ENCODE peak calls at places on chromosome 3, in four cellular contexts. S is stimulated activated naive CD4-positive, alpha-beta T cell; Z is head of caudate nucleus; H is mucosa of descending colon. B is an unnamed sample.

GRCh38 chr3:25725810-25726209 is 57.4 kb downstream of the NGLY1 start:
- DNase-seq in S (no peak), Z (no peak), H (no peak), B (no peak)

GRCh38 chr3:172154768-172155649 is 115.6 kb downstream of the FNDC3B start:
- DNase-seq in S (no peak), Z (no peak), H (no peak), B (no peak)

GRCh38 chr3:51722362-51722761 is 15.5 kb downstream of the GRM2 start:
- DNase-seq in S (no peak), Z (no peak), H (no peak), B (no peak)

GRCh38 chr3:47912006-47912504 is 104.2 kb downstream of the MAP4 start:
- DNase-seq in S (no peak), Z (no peak), H (no peak), B (no peak)

GRCh38 chr3:117788086-117788485 is 1078.5 kb downstream of the TUSC7 start:
- DNase-seq in S (no peak), Z (no peak), H (peak), B (no peak)

GRCh38 chr3:155307183-155307582 is 13.7 kb upstream of the STRIT1 start:
- DNase-seq in S (no peak), Z (no peak), H (no peak), B (no peak)

GRCh38 chr3:129035360-129036233 is 25.0 kb upstream of the GP9 start:
- DNase-seq in S (peak), Z (no peak), H (no peak), B (no peak)

GRCh38 chr3:146640955-146641867 is 36.1 kb upstream of the PLSCR5 start:
- DNase-seq in S (peak), Z (no peak), H (peak), B (no peak)

GRCh38 chr3:148136816-148137215 is 560.9 kb upstream of the AGTR1 start:
- DNase-seq in S (no peak), Z (no peak), H (no peak), B (no peak)

GRCh38 chr3:189530822-189531221 is 100.4 kb upstream of the TP63 start:
- DNase-seq in S (no peak), Z (no peak), H (no peak), B (no peak)

GRCh38 chr3:39134305-39134704 is 19.1 kb downstream of the CSRNP1 start:
- DNase-seq in S (no peak), Z (no peak), H (no peak), B (peak)

GRCh38 chr3:112233083-112233482 is 60.9 kb downstream of the SLC9C1 start:
- DNase-seq in S (no peak), Z (no peak), H (peak), B (no peak)

GRCh38 chr3:38138347-38139190 is at the start of gene MYD88:
- DNase-seq in S (peak), Z (peak), H (peak), B (peak)